ENCODE peak calls at places on chromosomes 3 and 15, in seven cellular contexts. I is H9, R is neuronal stem cell, L is mesenchymal stem cell, N is mesendoderm, F is trophoblast cell, Z is H1. A is an unnamed sample.

GRCh38 chr15:96851613-96852012 is 521.1 kb downstream of the NR2F2 start:
- DNase-seq in I (no peak), R (no peak), L (peak), N (no peak), F (no peak), Z (no peak), A (peak)

GRCh38 chr3:31066999-31067398 is 172.5 kb upstream of the GADL1 start:
- DNase-seq in I (no peak), R (no peak), L (peak), N (peak), F (peak), Z (no peak), A (peak)

GRCh38 chr3:42839616-42840015 is 30.4 kb downstream of the ACKR2 start:
- DNase-seq in I (peak), R (peak), L (peak), N (peak), F (no peak), Z (no peak), A (peak)

GRCh38 chr3:43210049-43211027 is 76.0 kb upstream of the SNRK start:
- DNase-seq in I (no peak), R (no peak), L (no peak), N (no peak), F (no peak), Z (no peak), A (no peak)

GRCh38 chr3:113153499-113154107 is 57.8 kb upstream of the BOC start:
- DNase-seq in I (no peak), R (no peak), L (no peak), N (no peak), F (no peak), Z (no peak), A (no peak)

GRCh38 chr3:49511631-49512030 is 41.6 kb downstream of the DAG1 start:
- DNase-seq in I (no peak), R (no peak), L (no peak), N (no peak), F (no peak), Z (no peak), A (no peak)

GRCh38 chr3:36446230-36446629 is 65.9 kb downstream of the STAC start:
- DNase-seq in I (no peak), R (no peak), L (no peak), N (no peak), F (no peak), Z (no peak), A (no peak)

GRCh38 chr3:176795897-176796296 is 401.4 kb downstream of the TBL1XR1 start:
- DNase-seq in I (no peak), R (no peak), L (peak), N (peak), F (no peak), Z (no peak), A (no peak)

GRCh38 chr3:139281096-139281495 is 62.7 kb upstream of the MRPS22 start:
- DNase-seq in I (no peak), R (no peak), L (peak), N (no peak), F (no peak), Z (no peak), A (no peak)

GRCh38 chr3:149641011-149641728 is 16.7 kb downstream of the WWTR1 start:
- DNase-seq in I (no peak), R (no peak), L (no peak), N (no peak), F (no peak), Z (no peak), A (no peak)

GRCh38 chr3:117144832-117145231 is 435.3 kb downstream of the TUSC7 start:
- DNase-seq in I (no peak), R (no peak), L (no peak), N (no peak), F (no peak), Z (no peak), A (peak)

GRCh38 chr3:154112146-154112545 is 9.0 kb upstream of the ARHGEF26 start:
- DNase-seq in I (no peak), R (no peak), L (no peak), N (no peak), F (no peak), Z (no peak), A (no peak)

GRCh38 chr3:128575777-128576176 is 74.8 kb downstream of the RPN1 start:
- DNase-seq in I (no peak), R (no peak), L (no peak), N (no peak), F (no peak), Z (no peak), A (no peak)

GRCh38 chr3:120181632-120182031 is 87.4 kb upstream of the GSK3B start:
- DNase-seq in I (no peak), R (no peak), L (no peak), N (peak), F (no peak), Z (no peak), A (no peak)

GRCh38 chr3:90011996-90012395 is 904.6 kb downstream of the EPHA3 start:
- DNase-seq in I (no peak), R (no peak), L (no peak), N (no peak), F (no peak), Z (no peak), A (no peak)

GRCh38 chr3:25589783-25590258 is 74.9 kb downstream of the TOP2B start:
- DNase-seq in I (no peak), R (no peak), L (peak), N (no peak), F (no peak), Z (no peak), A (no peak)

GRCh38 chr3:158094235-158094916 is 11.8 kb downstream of the SHOX2 start:
- DNase-seq in I (peak), R (no peak), L (no peak), N (peak), F (no peak), Z (no peak), A (no peak)

GRCh38 chr3:55587476-55587875 is 100.4 kb upstream of the WNT5A start:
- DNase-seq in I (no peak), R (no peak), L (peak), N (no peak), F (no peak), Z (no peak), A (peak)

GRCh38 chr3:186930639-186931486 is 537 bp downstream of the ST6GAL1 start:
- DNase-seq in I (peak), R (peak), L (peak), N (peak), F (peak), Z (peak), A (peak)

GRCh38 chr15:89068325-89068784 is 19.9 kb upstream of the ABHD2 start:
- DNase-seq in I (no peak), R (no peak), L (no peak), N (no peak), F (no peak), Z (no peak), A (peak)

GRCh38 chr3:189394599-189395121 is 222.9 kb downstream of the TPRG1 start:
- DNase-seq in I (no peak), R (no peak), L (no peak), N (no peak), F (no peak), Z (no peak), A (no peak)

GRCh38 chr3:148911173-148911572 is 46.1 kb downstream of the CPA3 start:
- DNase-seq in I (no peak), R (no peak), L (no peak), N (peak), F (no peak), Z (no peak), A (no peak)

GRCh38 chr3:102200126-102200525 is 234.7 kb upstream of the ZPLD1 start:
- DNase-seq in I (no peak), R (no peak), L (peak), N (no peak), F (no peak), Z (no peak), A (peak)

GRCh38 chr3:134279466-134279865 is 28.8 kb upstream of the RYK start:
- DNase-seq in I (no peak), R (no peak), L (no peak), N (no peak), F (no peak), Z (no peak), A (no peak)

GRCh38 chr15:99143655-99144610 is 39.1 kb downstream of the SYNM start:
- DNase-seq in I (peak), R (no peak), L (peak), N (peak), F (no peak), Z (no peak), A (peak)

GRCh38 chr3:128550471-128551126 is 57.6 kb upstream of the GATA2 start:
- DNase-seq in I (no peak), R (no peak), L (no peak), N (no peak), F (no peak), Z (no peak), A (no peak)

GRCh38 chr3:123564056-123564455 is 20.8 kb downstream of the HACD2 start:
- DNase-seq in I (no peak), R (no peak), L (no peak), N (no peak), F (peak), Z (no peak), A (no peak)

GRCh38 chr3:40780341-40780800 is 255.6 kb downstream of the ZNF621 start:
- DNase-seq in I (peak), R (peak), L (no peak), N (peak), F (no peak), Z (no peak), A (no peak)

GRCh38 chr3:56806407-56806806 is 4.7 kb upstream of the ARHGEF3 start:
- DNase-seq in I (no peak), R (no peak), L (no peak), N (no peak), F (no peak), Z (no peak), A (no peak)

GRCh38 chr3:52349611-52350395 is 33.7 kb downstream of the DNAH1 start:
- DNase-seq in I (no peak), R (no peak), L (no peak), N (no peak), F (no peak), Z (no peak), A (no peak)

GRCh38 chr3:46909535-46910161 is 32.1 kb downstream of the PTH1R start:
- DNase-seq in I (peak), R (peak), L (peak), N (peak), F (peak), Z (peak), A (peak)

GRCh38 chr3:149174901-149175300 is 45.5 kb downstream of the HPS3 start:
- DNase-seq in I (no peak), R (no peak), L (no peak), N (no peak), F (peak), Z (no peak), A (no peak)

GRCh38 chr3:37999836-38000235 is 9.2 kb downstream of the VILL start:
- DNase-seq in I (no peak), R (no peak), L (no peak), N (no peak), F (no peak), Z (no peak), A (no peak)

GRCh38 chr3:120864541-120864940 is 43.5 kb upstream of the STXBP5L start:
- DNase-seq in I (no peak), R (no peak), L (no peak), N (no peak), F (no peak), Z (no peak), A (no peak)

GRCh38 chr15:63041982-63042878 is at the start of gene TPM1:
- DNase-seq in I (peak), R (peak), L (peak), N (peak), F (peak), Z (no peak), A (peak)

GRCh38 chr15:71716990-71717389 is 93.4 kb upstream of the NR2E3 start:
- DNase-seq in I (no peak), R (no peak), L (peak), N (no peak), F (no peak), Z (no peak), A (peak)

GRCh38 chr15:70519004-70519365 is 244.4 kb downstream of the UACA start:
- DNase-seq in I (no peak), R (no peak), L (no peak), N (no peak), F (no peak), Z (no peak), A (no peak)

GRCh38 chr3:100936931-100937330 is 56.3 kb downstream of the ABI3BP start:
- DNase-seq in I (no peak), R (no peak), L (no peak), N (no peak), F (no peak), Z (no peak), A (no peak)

GRCh38 chr15:60235951-60236710 is 161.7 kb downstream of the ANXA2 start:
- DNase-seq in I (peak), R (no peak), L (no peak), N (peak), F (peak), Z (no peak), A (no peak)
- H3K4ac ChIP-seq in I (no peak), R (no peak), L (no peak), N (no peak), F (no peak), Z (no peak), A (no peak)

DNA sequence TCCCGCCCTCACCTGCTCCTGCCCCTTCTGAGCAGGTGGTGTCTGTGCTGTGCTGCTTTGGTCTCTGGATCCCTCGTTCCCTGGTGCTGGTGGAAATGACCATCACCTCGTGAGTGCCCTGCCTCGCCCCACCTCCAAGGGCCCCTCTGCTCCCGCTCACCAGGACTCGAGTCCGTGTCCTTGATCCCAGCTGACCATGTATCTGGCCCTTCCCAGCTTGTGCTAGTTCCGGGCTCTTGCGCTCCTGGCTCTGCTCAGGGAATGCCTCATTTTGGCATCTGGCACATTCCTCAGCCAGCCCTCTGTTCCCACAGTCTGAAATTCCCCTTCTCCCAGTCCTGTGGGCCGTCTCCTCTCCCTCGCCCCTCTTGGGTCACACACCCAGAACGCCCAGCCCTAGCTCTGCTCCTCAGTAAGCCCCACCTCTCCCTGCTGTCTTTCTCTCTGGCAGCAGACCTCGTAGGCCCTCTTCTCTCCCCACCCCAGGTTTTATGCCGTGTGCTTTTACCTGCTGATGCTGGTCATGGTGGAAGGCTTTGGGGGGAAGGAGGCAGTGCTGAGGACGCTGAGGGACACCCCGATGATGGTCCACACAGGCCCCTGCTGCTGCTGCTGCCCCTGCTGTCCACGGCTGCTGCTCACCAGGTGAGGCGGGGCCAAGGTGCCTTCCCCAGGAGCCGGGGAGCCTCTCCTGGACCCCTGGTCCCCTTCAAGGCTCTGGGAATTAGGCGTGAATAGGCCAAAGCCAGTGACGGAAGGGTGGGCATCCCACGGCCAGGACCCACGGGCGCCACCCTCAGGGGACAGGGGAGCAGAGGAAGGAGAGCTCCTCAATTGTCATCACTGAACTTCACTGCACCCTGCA is 11.5 kb downstream of the SLC51A start:
- DNase-seq in I (no peak), R (no peak), L (no peak), N (peak), F (no peak), Z (no peak), A (no peak)
- H3K4ac ChIP-seq in I (no peak), R (no peak), L (no peak), N (no peak), F (no peak), Z (no peak), A (no peak)

DNA sequence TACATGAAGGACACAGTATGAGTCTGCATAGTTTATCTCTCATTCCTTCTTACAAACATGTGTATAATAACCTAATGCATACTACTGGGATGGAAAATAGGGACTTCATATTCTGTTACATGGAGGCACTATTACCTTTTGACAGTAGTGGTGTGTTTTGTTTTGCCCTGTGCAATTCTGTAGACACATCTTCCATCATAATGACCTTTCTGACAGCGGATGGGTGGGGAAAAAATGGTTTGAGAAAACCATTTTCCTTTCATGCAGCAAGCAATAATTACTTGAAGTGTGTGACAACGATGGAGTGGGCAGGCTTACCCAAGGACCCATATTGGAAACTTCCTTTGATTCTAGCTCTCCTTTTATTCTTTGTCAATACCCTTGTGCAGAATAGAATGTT is 153.6 kb upstream of the ONECUT1 start:
- DNase-seq in I (no peak), R (no peak), L (no peak), N (no peak), F (no peak), Z (no peak), A (no peak)
- H3K4ac ChIP-seq in I (no peak), R (no peak), L (no peak), N (no peak), F (no peak), Z (no peak), A (no peak)

GRCh38 chr3:151008699-151009098 is 36.2 kb upstream of the CLRN1 start:
- DNase-seq in I (no peak), R (peak), L (peak), N (peak), F (no peak), Z (no peak), A (peak)

GRCh38 chr3:151009430-151009829 is 36.9 kb upstream of the CLRN1 start:
- DNase-seq in I (no peak), R (no peak), L (no peak), N (no peak), F (no peak), Z (no peak), A (no peak)

GRCh38 chr3:151011427-151011826 is 38.9 kb upstream of the CLRN1 start:
- DNase-seq in I (no peak), R (peak), L (peak), N (peak), F (no peak), Z (no peak), A (peak)

GRCh38 chr3:151012753-151013152 is 40.2 kb upstream of the CLRN1 start:
- DNase-seq in I (no peak), R (no peak), L (no peak), N (peak), F (no peak), Z (no peak), A (no peak)

DNA sequence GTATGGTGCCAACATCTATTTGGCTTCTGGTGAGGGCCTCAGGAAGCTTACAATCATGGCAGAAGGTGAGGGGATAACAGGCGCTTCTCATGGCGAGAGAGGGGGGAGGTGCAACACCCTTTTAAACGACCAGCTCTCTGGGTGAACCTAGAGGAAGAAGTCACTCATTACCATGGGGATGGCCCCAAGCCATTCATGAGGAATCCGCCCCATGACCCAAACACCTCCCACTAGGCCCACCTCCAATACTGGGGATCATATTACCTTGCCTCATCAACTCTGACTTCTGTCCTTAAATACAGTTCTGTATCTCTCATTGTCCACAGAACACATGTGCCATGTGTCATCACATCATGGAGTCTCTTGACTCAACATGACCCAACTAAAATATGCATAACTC is 37.5 kb upstream of the CLRN1 start:
- DNase-seq in I (no peak), R (no peak), L (no peak), N (peak), F (no peak), Z (no peak), A (no peak)
- H3K4ac ChIP-seq in I (no peak), R (no peak), L (no peak), N (no peak), F (no peak), Z (no peak), A (no peak)

DNA sequence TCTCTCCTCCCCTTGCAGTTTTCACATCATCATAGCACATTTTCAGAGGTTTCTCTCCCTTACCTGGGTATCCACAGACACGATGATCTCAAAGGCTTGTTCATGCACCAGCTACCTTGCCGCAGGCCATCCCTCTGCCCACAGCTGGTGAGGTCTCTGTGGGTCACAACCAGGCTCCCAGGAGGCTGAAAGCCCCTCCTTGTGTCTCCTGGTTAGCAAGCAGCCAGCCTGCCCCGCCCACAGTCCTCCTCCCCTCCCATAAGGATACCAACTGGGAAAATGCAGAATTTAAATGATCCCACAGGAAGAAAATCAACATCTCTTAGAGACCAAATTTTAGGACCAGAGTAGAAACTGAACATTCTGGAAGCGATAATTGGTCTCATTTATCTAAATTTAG is 213.5 kb upstream of the PPP2R3A start:
- DNase-seq in I (no peak), R (no peak), L (no peak), N (no peak), F (no peak), Z (no peak), A (no peak)
- H3K4ac ChIP-seq in I (no peak), R (no peak), L (no peak), N (no peak), F (no peak), Z (no peak), A (no peak)

GRCh38 chr15:44029940-44030568 is 165.0 kb downstream of the FRMD5 start:
- DNase-seq in I (no peak), R (no peak), L (peak), N (no peak), F (no peak), Z (no peak), A (peak)
- H3K4ac ChIP-seq in I (no peak), R (no peak), L (no peak), N (no peak), F (no peak), Z (no peak), A (peak)

GRCh38 chr15:60982249-60982932 is 246.7 kb downstream of the RORA start:
- DNase-seq in I (no peak), R (no peak), L (no peak), N (no peak), F (no peak), Z (no peak), A (peak)
- H3K4ac ChIP-seq in I (no peak), R (no peak), L (no peak), N (peak), F (no peak), Z (no peak), A (peak)

GRCh38 chr3:98326945-98327344 is 26.7 kb upstream of the OR5K4 start:
- DNase-seq in I (no peak), R (no peak), L (no peak), N (no peak), F (no peak), Z (no peak), A (no peak)
- H3K4ac ChIP-seq in I (no peak), R (no peak), L (no peak), N (peak), F (no peak), Z (no peak), A (no peak)

A was measured in IMR-90.